ENCODE peak calls at places on chromosome 10, in five cellular contexts. X is activated effector memory CD4-positive, alpha-beta T cell treated with anti-CD3 and anti-CD28 coated beads, Interleukin-2, amount 50 U/mL, for 16 hours; V is AG09309; S is NCI-H1105 treated with DMSO at 0.1 percent for 48 hours; H is stimulated activated naive CD4-positive, alpha-beta T cell treated with Interleukin-2 at 50 U/mL for 16 hours. Y is an unnamed sample.

GRCh38 chr10:18918545-18918944 is 130.1 kb upstream of the MALRD1 start:
- DNase-seq in X (no peak), H (no peak), S (no peak), V (no peak), Y (no peak)

GRCh38 chr10:120011359-120012132 is 119.0 kb downstream of the SEC23IP start:
- DNase-seq in V (no peak), S (no peak), X (no peak), H (no peak), Y (no peak)

GRCh38 chr10:10831085-10831484 is 186.6 kb upstream of the CELF2 start:
- DNase-seq in X (no peak), S (no peak), H (no peak), V (peak), Y (peak)

GRCh38 chr10:82982110-82982608 is 1107.2 kb downstream of the NRG3 start:
- DNase-seq in V (peak), S (no peak), H (no peak), X (no peak), Y (peak)

GRCh38 chr10:86139066-86139657 is 227.4 kb downstream of the GRID1 start:
- DNase-seq in V (no peak), H (no peak), X (peak), S (no peak), Y (no peak)

GRCh38 chr10:104333037-104333727 is 5.1 kb downstream of the ITPRIP start:
- DNase-seq in X (peak), V (no peak), S (no peak), H (peak), Y (no peak)

GRCh38 chr10:72340510-72340895 is 14.2 kb downstream of the DNAJB12 start:
- DNase-seq in S (no peak), X (peak), V (no peak), H (peak), Y (peak)

GRCh38 chr10:6843477-6843876 is 263.4 kb upstream of the PRKCQ start:
- DNase-seq in X (no peak), S (no peak), V (no peak), H (no peak), Y (no peak)

GRCh38 chr10:98170249-98171117 is 36.0 kb downstream of the R3HCC1L start:
- DNase-seq in H (no peak), S (peak), V (no peak), X (no peak), Y (no peak)

GRCh38 chr10:46530249-46531186 is 25.9 kb downstream of the GPRIN2 start:
- DNase-seq in H (no peak), V (peak), S (no peak), X (peak), Y (peak)

GRCh38 chr10:102814873-102815661 is 22.1 kb downstream of the CYP17A1 start:
- DNase-seq in S (no peak), V (no peak), X (no peak), H (no peak), Y (peak)

GRCh38 chr10:110802551-110803238 is 69.0 kb upstream of the PDCD4 start:
- DNase-seq in S (peak), X (peak), H (no peak), V (peak), Y (peak)

GRCh38 chr10:23630880-23631279 is 192.0 kb downstream of the OTUD1 start:
- DNase-seq in H (no peak), V (no peak), S (no peak), X (no peak), Y (no peak)

GRCh38 chr10:131829156-131829930 is 71.5 kb upstream of the PPP2R2D start:
- DNase-seq in S (no peak), V (no peak), X (no peak), H (no peak), Y (no peak)

GRCh38 chr10:88505265-88505664 is 77.9 kb downstream of the RNLS start:
- DNase-seq in X (no peak), S (no peak), V (no peak), H (no peak), Y (no peak)